ENCODE peak calls at places on chromosome 7, in six cellular contexts. M, Q, R, F, U and H are unnamed samples.

GRCh38 chr7:22278660-22279059 is 78.3 kb downstream of the RAPGEF5 start:
- DNase-seq in M (no peak), Q (no peak), R (no peak), F (no peak), U (no peak), H (no peak)

GRCh38 chr7:30772984-30773383 is 1.8 kb downstream of the MINDY4 start:
- DNase-seq in M (no peak), Q (no peak), R (no peak), F (no peak), U (no peak), H (no peak)

GRCh38 chr7:155084989-155085388 is 14.9 kb downstream of the HTR5A start:
- DNase-seq in M (no peak), Q (no peak), R (no peak), F (no peak), U (no peak), H (no peak)

GRCh38 chr7:143171697-143172096 is 11.5 kb upstream of the TAS2R39 start:
- DNase-seq in M (no peak), Q (peak; percentile 47), R (peak; percentile 22), F (no peak), U (no peak), H (no peak)

GRCh38 chr7:139591550-139592195 is 68.2 kb downstream of the CLEC2L start:
- DNase-seq in M (no peak), Q (no peak), R (no peak), F (no peak), U (no peak), H (no peak)

GRCh38 chr7:885261-885892 is 9.0 kb downstream of the GET4 start:
- DNase-seq in M (no peak), Q (no peak), R (no peak), F (no peak), U (peak; percentile 60), H (no peak)

GRCh38 chr7:95398155-95398940 is 2.2 kb upstream of the PON3 start:
- DNase-seq in M (no peak), Q (no peak), R (no peak), F (no peak), U (no peak), H (no peak)

GRCh38 chr7:129781128-129781855 is 169.8 kb downstream of the NRF1 start:
- DNase-seq in M (no peak), Q (peak; percentile 57), R (no peak), F (no peak), U (no peak), H (peak; percentile 52)

GRCh38 chr7:147196476-147196875 is 1079.9 kb downstream of the CNTNAP2 start:
- DNase-seq in M (no peak), Q (no peak), R (no peak), F (no peak), U (no peak), H (no peak)

GRCh38 chr7:138515001-138515528 is 55.0 kb downstream of the TRIM24 start:
- DNase-seq in M (no peak), Q (no peak), R (no peak), F (no peak), U (no peak), H (no peak)

GRCh38 chr7:81659697-81660395 is 110.0 kb downstream of the HGF start:
- DNase-seq in M (no peak), Q (no peak), R (no peak), F (no peak), U (no peak), H (no peak)

DNA sequence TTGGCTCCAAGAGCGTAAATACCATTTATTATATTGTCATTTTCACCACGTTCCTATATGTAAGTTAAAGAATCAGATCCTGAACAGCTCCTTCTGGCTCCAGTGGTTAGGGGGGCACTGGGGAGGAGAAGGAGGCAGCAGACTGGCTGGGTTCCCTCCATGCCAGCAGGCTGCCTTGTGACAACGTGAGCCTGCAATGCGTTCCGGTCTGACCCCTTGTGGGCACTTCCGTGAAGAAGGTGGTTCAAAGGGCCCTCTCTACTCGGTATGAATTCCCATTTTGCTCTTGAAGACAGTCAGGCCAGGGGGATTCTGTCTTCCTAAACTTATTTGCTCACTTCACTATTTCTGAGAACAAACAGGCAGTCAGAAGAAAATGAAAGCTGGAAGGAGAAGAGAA is 253.4 kb downstream of the BMPER start:
- DNase-seq in M (no peak), Q (no peak), R (no peak), F (peak; percentile 56), U (no peak), H (no peak)
- TF ChIP-seq CTCF in M (no peak), Q (no peak), R (no peak), F (peak; percentile 10), U (peak; percentile 17), H (no peak)

DNA sequence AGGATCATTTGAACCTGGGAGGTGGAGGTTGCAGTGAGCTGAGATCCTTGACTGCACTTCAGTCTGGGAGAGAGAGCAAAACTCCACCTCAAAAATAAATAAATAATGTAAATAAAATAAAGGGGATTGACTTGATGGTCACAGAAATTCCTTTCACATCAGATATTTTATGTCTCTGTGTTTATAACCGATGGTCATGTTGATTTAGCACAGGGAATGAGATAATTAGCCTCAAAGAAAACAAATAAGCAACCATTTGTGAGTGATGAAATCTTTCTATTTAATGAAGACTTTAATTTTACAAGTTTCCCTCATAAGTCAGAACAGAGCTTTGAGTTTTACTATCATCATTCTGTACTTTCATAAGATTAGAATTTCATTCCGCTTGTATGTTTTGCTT is 64.8 kb upstream of the NUPR2 start:
- DNase-seq in M (no peak), Q (no peak), R (no peak), F (no peak), U (no peak), H (no peak)
- H3K9me3 ChIP-seq in M (no peaks in the 10 kb centered on the region), Q (no peaks in the 10 kb centered on the region), R (no peaks in the 10 kb centered on the region), F (peaks cover 4% of the 10 kb centered on the region), U (no peaks in the 10 kb centered on the region), H (no peaks in the 10 kb centered on the region)

GRCh38 chr7:45580053-45580872 is 6.1 kb downstream of the ADCY1 start:
- DNase-seq in M (peak; percentile 43), Q (no peak), R (no peak), F (no peak), U (no peak), H (no peak)
- TF ChIP-seq CTCF in M (no peak), Q (no peak), R (no peak), F (peak; percentile 35), U (no peak), H (no peak)

DNA sequence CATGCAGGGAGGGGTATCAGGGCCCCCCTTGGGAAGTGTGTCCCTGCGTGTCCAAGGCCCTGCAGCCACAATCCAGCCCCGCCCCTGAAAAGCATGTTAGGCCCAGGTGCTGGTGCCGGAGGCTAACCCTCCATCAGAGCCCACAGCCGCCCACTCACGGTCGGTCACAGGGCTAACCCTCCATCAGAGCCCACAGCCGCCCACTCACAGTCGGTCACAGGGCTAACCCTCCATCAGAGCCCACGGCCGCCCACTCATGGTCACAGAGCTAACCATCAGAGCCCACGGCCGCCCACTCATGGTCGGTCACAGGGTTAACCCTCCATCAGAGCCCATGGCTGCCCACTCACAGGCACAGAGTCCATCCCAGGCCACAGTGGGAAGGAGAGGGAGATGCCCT is 426.0 kb downstream of the DNAJB6 start:
- DNase-seq in M (no peak), Q (no peak), R (no peak), F (no peak), U (no peak), H (peak; percentile 59)
- H3K9me3 ChIP-seq in M (peaks cover 38% of the 10 kb centered on the region), Q (no peaks in the 10 kb centered on the region), R (no peaks in the 10 kb centered on the region), F (no peaks in the 10 kb centered on the region), U (peaks cover 3% of the 10 kb centered on the region), H (no peaks in the 10 kb centered on the region)